ENCODE peak calls at places on chromosomes 3 and 15, in four cellular contexts. One of them, this sample, is unnamed.

GRCh38 chr3:194476784-194477183 is 10.0 kb downstream of the ATP13A3 start:
- DNase-seq in activated CD8-positive, alpha-beta memory T cell treated with anti-CD3 and anti-CD28 coated beads, Interleukin-2, amount 50 U/mL, for 4 hours: no peak
- DNase-seq in hippocampal formation: no peak
- DNase-seq in DMS79 treated with DMSO at 0.1 percent for 48 hours: no peak
- DNase-seq in this sample: no peak

GRCh38 chr3:128307029-128307633 is 153.8 kb downstream of the EEFSEC start:
- DNase-seq in DMS79 treated with DMSO at 0.1 percent for 48 hours: no peak
- DNase-seq in hippocampal formation: no peak
- DNase-seq in activated CD8-positive, alpha-beta memory T cell treated with anti-CD3 and anti-CD28 coated beads, Interleukin-2, amount 50 U/mL, for 4 hours: no peak
- DNase-seq in this sample: peak; percentile 19

GRCh38 chr3:173622156-173622555 is 224.6 kb downstream of the NLGN1 start:
- DNase-seq in DMS79 treated with DMSO at 0.1 percent for 48 hours: no peak
- DNase-seq in activated CD8-positive, alpha-beta memory T cell treated with anti-CD3 and anti-CD28 coated beads, Interleukin-2, amount 50 U/mL, for 4 hours: no peak
- DNase-seq in hippocampal formation: no peak
- DNase-seq in this sample: no peak

GRCh38 chr15:93019971-93020370 is 69.0 kb downstream of the RGMA start:
- DNase-seq in activated CD8-positive, alpha-beta memory T cell treated with anti-CD3 and anti-CD28 coated beads, Interleukin-2, amount 50 U/mL, for 4 hours: no peak
- DNase-seq in hippocampal formation: no peak
- DNase-seq in DMS79 treated with DMSO at 0.1 percent for 48 hours: no peak
- DNase-seq in this sample: no peak

GRCh38 chr3:106185949-106186348 is 317.1 kb upstream of the CBLB start:
- DNase-seq in hippocampal formation: no peak
- DNase-seq in DMS79 treated with DMSO at 0.1 percent for 48 hours: no peak
- DNase-seq in activated CD8-positive, alpha-beta memory T cell treated with anti-CD3 and anti-CD28 coated beads, Interleukin-2, amount 50 U/mL, for 4 hours: no peak
- DNase-seq in this sample: no peak

GRCh38 chr15:57138260-57138895 is 219.9 kb downstream of the TCF12 start:
- DNase-seq in DMS79 treated with DMSO at 0.1 percent for 48 hours: no peak
- DNase-seq in hippocampal formation: no peak
- DNase-seq in activated CD8-positive, alpha-beta memory T cell treated with anti-CD3 and anti-CD28 coated beads, Interleukin-2, amount 50 U/mL, for 4 hours: no peak
- DNase-seq in this sample: peak; percentile 24

GRCh38 chr3:4395448-4395847 is 71.6 kb downstream of the SUMF1 start:
- DNase-seq in DMS79 treated with DMSO at 0.1 percent for 48 hours: no peak
- DNase-seq in hippocampal formation: no peak
- DNase-seq in activated CD8-positive, alpha-beta memory T cell treated with anti-CD3 and anti-CD28 coated beads, Interleukin-2, amount 50 U/mL, for 4 hours: no peak
- DNase-seq in this sample: no peak

GRCh38 chr15:39951561-39951960 is 17.6 kb downstream of the EIF2AK4 start:
- DNase-seq in activated CD8-positive, alpha-beta memory T cell treated with anti-CD3 and anti-CD28 coated beads, Interleukin-2, amount 50 U/mL, for 4 hours: no peak
- DNase-seq in DMS79 treated with DMSO at 0.1 percent for 48 hours: no peak
- DNase-seq in hippocampal formation: no peak
- DNase-seq in this sample: no peak

GRCh38 chr3:13229291-13229949 is 156.2 kb upstream of the IQSEC1 start:
- DNase-seq in activated CD8-positive, alpha-beta memory T cell treated with anti-CD3 and anti-CD28 coated beads, Interleukin-2, amount 50 U/mL, for 4 hours: no peak
- DNase-seq in DMS79 treated with DMSO at 0.1 percent for 48 hours: no peak
- DNase-seq in hippocampal formation: no peak
- DNase-seq in this sample: no peak

This sample was measured in NCI-H774.